ENCODE peak calls at places on chromosomes 6 and 20, in four cellular contexts. W, A, O and K are unnamed samples.
A peak's percentile ranks its signal among the peaks of the same experiment; 100 is the strongest.

GRCh38 chr20:40893610-40894242 is 134.9 kb upstream of the TOP1 start:
- DNase-seq in W (no peak), A (no peak), O (peak; percentile 22), K (no peak)

GRCh38 chr20:13318871-13319521 is 97.9 kb downstream of the ISM1 start:
- DNase-seq in W (no peak), A (no peak), O (no peak), K (no peak)

GRCh38 chr6:34583461-34583860 is 27.3 kb upstream of the SPDEF start:
- DNase-seq in W (no peak), A (no peak), O (no peak), K (no peak)

GRCh38 chr6:101402618-101403002 is 9.1 kb downstream of the GRIK2 start:
- DNase-seq in W (no peak), A (peak; percentile 46), O (no peak), K (no peak)

GRCh38 chr6:126170875-126171489 is 168.9 kb upstream of the CENPW start:
- DNase-seq in W (no peak), A (peak; percentile 23), O (peak; percentile 14), K (no peak)

GRCh38 chr6:28188111-28188979 is 36.7 kb upstream of the ZSCAN9 start:
- DNase-seq in W (no peak), A (no peak), O (no peak), K (no peak)

GRCh38 chr20:4808872-4809271 is 87.2 kb downstream of the PRND start:
- DNase-seq in W (no peak), A (no peak), O (no peak), K (no peak)

GRCh38 chr6:87154641-87155271 is 609 bp upstream of the ZNF292 start:
- DNase-seq in W (peak; percentile 12), A (no peak), O (no peak), K (no peak)

GRCh38 chr6:33684983-33685382 is 26.5 kb downstream of the UQCC2 start:
- DNase-seq in W (no peak), A (no peak), O (no peak), K (no peak)

GRCh38 chr6:39950125-39950720 is 16.0 kb upstream of the MOCS1 start:
- DNase-seq in W (no peak), A (no peak), O (no peak), K (no peak)

GRCh38 chr6:15335916-15336315 is 90.0 kb downstream of the JARID2 start:
- DNase-seq in W (no peak), A (no peak), O (no peak), K (no peak)

GRCh38 chr20:44584103-44584690 is 1.8 kb downstream of the PKIG start:
- DNase-seq in W (no peak), A (no peak), O (no peak), K (no peak)

GRCh38 chr6:136410201-136411027 is 120.8 kb upstream of the BCLAF1 start:
- DNase-seq in W (no peak), A (no peak), O (no peak), K (no peak)

GRCh38 chr6:28449056-28449455 is 5.8 kb upstream of the ZSCAN23 start:
- DNase-seq in W (no peak), A (no peak), O (no peak), K (no peak)

GRCh38 chr6:159311618-159312017 is 142.4 kb downstream of the FNDC1 start:
- DNase-seq in W (no peak), A (no peak), O (no peak), K (no peak)

GRCh38 chr6:69936674-69937363 is 70.5 kb downstream of the COL19A1 start:
- DNase-seq in W (no peak), A (peak; percentile 3), O (peak; percentile 16), K (no peak)

GRCh38 chr6:125363360-125364121 is 61.8 kb upstream of the HDDC2 start:
- DNase-seq in W (no peak), A (peak; percentile 83), O (peak; percentile 22), K (no peak)

GRCh38 chr20:47024461-47024937 is 129.9 kb downstream of the EYA2 start:
- DNase-seq in W (no peak), A (no peak), O (no peak), K (no peak)

GRCh38 chr20:25053207-25054132 is 4.5 kb downstream of the ACSS1 start:
- DNase-seq in W (no peak), A (no peak), O (no peak), K (no peak)

GRCh38 chr6:80550271-80550670 is 443.8 kb downstream of the BCKDHB start:
- DNase-seq in W (no peak), A (no peak), O (no peak), K (no peak)

GRCh38 chr6:41353333-41353732 is 17.9 kb downstream of the NCR2 start:
- DNase-seq in W (no peak), A (no peak), O (no peak), K (peak; percentile 5)

GRCh38 chr6:11650297-11650696 is 112.7 kb downstream of the TMEM170B start:
- DNase-seq in W (no peak), A (peak; percentile 13), O (no peak), K (no peak)

GRCh38 chr6:118562959-118563358 is 14.9 kb downstream of the PLN start:
- DNase-seq in W (no peak), A (no peak), O (no peak), K (no peak)

GRCh38 chr6:149925253-149925973 is 2.5 kb upstream of the RAET1G start:
- DNase-seq in W (no peak), A (no peak), O (no peak), K (no peak)

GRCh38 chr6:80179691-80180090 is 73.2 kb downstream of the BCKDHB start:
- DNase-seq in W (no peak), A (no peak), O (no peak), K (no peak)

DNA sequence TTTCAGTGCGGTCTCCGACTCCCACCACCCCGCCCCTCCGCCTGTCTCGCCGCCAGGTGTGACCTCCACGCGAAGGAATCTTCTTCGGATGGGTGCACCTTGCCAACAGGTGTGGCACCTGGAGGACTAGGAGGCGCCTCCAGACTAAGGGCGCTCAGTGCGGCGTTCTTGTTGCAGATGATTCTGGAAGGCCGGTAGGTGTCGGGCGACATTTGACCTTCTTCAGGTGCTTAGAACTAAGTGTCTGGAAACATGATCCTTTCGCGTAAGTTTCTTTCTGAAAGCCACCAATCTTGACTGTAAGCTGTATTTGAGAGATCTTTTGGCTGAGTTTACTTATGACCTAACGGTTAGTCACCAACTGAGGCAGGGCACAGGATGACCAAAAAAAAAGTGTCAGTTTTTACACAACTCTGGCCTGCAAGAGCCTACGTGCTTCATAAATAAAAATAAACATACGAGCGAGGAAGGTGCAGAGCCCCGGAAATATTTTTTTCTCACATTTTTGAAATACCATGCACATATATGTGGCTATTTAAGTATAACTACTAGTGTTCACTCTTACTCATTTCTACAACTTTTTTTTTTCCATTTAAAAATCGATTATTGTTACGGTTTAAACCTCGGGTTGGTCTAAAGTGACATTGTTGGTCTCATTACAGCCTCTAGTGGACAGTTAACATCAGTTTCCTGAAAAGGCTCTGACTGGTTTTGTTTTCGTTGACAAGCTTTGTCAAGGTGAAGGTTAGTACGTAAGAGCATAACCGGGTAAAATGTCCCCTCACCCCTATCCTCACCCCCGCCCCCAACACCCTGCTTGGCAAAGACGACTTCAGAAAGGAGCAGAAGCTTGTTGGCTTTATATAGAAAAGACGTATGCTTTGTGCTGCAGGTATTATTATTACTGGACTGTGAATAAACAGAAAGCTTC is 1.6 kb upstream of the ATXN1 start:
- DNase-seq in W (no peak), A (peak; percentile 64), O (peak; percentile 67), K (peak; percentile 77)
- TF ChIP-seq CTCF in W (peak; percentile 70), A (peak; percentile 91), O (peak; percentile 88), K (peak; percentile 55)

GRCh38 chr20:58500256-58500655 is 14.9 kb downstream of the APCDD1L start:
- DNase-seq in W (no peak), A (no peak), O (no peak), K (no peak)

GRCh38 chr20:58503668-58504067 is 11.5 kb downstream of the APCDD1L start:
- DNase-seq in W (no peak), A (no peak), O (no peak), K (no peak)

GRCh38 chr20:58508762-58509395 is 6.3 kb downstream of the APCDD1L start:
- DNase-seq in W (no peak), A (no peak), O (no peak), K (peak; percentile 3)

GRCh38 chr20:58504566-58504965 is 10.6 kb downstream of the APCDD1L start:
- DNase-seq in W (no peak), A (no peak), O (no peak), K (no peak)
- H3K9me3 ChIP-seq in W (no peaks in the 10 kb centered on the region), A (no peaks in the 10 kb centered on the region), O (peaks cover 27% of the 10 kb centered on the region), K (peaks cover 38% of the 10 kb centered on the region)

GRCh38 chr6:169023161-169023874 is 230.3 kb downstream of the THBS2 start:
- DNase-seq in W (no peak), A (no peak), O (no peak), K (no peak)

GRCh38 chr6:169029861-169030260 is 223.8 kb downstream of the THBS2 start:
- DNase-seq in W (no peak), A (no peak), O (no peak), K (no peak)

GRCh38 chr6:169028343-169028742 is 225.3 kb downstream of the THBS2 start:
- DNase-seq in W (no peak), A (no peak), O (no peak), K (no peak)

GRCh38 chr6:169024047-169024660 is 229.5 kb downstream of the THBS2 start:
- DNase-seq in W (no peak), A (no peak), O (no peak), K (no peak)

DNA sequence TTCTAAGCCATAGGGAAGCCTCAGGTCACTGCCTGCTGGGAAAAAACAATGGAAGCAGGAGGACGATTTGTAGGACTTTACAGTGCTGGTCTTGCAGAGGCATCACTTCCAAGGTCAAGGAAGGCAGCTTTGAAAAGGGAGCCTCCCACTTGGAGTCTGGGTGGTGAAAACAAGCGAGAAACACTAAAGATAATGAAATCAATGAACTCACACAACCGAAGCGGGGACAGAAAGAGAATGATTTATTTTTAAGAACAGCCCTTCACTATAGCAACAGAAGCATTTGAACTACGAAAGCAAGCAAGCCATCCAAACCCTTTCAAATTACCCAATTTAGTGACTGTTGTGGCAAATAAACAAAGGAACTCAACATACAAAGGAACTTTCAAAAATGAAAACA is 227.5 kb downstream of the THBS2 start:
- DNase-seq in W (no peak), A (no peak), O (no peak), K (no peak)
- H3K27ac ChIP-seq in W (no peak overlapping the region), A (no peak overlapping the region), O (no peak overlapping the region), K (no peak overlapping the region)

DNA sequence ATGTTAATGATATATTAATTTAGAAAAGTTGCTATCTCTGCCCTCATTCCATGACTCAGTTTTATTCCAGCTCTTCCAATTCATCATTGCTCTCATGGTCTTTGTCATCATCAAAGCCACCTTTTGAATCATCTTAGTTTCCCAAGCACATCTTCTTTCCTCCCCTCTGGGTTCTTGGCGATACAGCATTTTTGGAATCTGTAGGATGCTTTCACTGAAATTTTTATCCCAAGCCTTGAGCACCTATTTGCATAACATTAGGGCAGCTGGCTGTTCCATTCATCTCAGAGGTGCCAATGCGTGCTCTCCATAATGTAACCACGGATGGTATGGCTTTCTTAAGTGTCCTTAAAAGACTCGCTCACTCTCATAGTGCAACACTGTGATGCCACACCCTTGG is 100.4 kb downstream of the SNX5 start:
- DNase-seq in W (no peak), A (no peak), O (no peak), K (no peak)
- TF ChIP-seq CTCF in W (no peak), A (no peak), O (no peak), K (no peak)

GRCh38 chr6:64049736-64050135 is 414.1 kb downstream of the PHF3 start:
- DNase-seq in W (no peak), A (no peak), O (no peak), K (no peak)
- H3K9me3 ChIP-seq in W (no peaks in the 10 kb centered on the region), A (no peaks in the 10 kb centered on the region), O (no peaks in the 10 kb centered on the region), K (no peaks in the 10 kb centered on the region)

DNA sequence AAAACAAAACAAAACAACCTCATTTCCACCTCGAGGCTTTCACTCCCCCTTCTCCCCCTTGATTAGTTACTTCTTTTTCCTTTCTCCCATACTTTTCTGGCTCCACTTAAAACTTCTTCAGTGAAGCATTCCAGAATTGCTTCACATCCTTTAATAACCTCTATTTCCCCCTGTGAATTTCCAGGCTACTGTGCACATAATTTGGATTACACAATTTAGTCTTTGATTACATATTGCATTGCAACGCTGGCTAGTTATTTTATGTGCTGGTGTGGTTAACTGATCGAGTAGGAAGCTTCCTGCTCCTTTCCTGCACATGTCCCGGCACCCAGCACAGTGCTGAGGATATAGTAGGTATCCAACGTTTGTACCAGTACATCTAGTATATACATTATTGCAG is 28.1 kb upstream of the EEF1E1 start:
- DNase-seq in W (no peak), A (no peak), O (no peak), K (no peak)
- H3K27ac ChIP-seq in W (no peak overlapping the region), A (no peak overlapping the region), O (no peak overlapping the region), K (no peak overlapping the region)